ENCODE peak calls at places on chromosomes 13 and 19, in five cellular contexts. X, D, Y, S and M are unnamed samples.

GRCh38 chr13:44440046-44440608 is 66.5 kb downstream of the SERP2 start:
- DNase-seq in X (no peak), D (no peak), Y (no peak), S (no peak), M (peak)

GRCh38 chr13:26376430-26376829 is 122.5 kb downstream of the CDK8 start:
- DNase-seq in X (no peak), D (no peak), Y (no peak), S (no peak), M (no peak)

GRCh38 chr19:5083547-5083965 is 114.6 kb downstream of the KDM4B start:
- DNase-seq in X (peak), D (no peak), Y (no peak), S (no peak), M (peak)

GRCh38 chr13:36369268-36370107 is 23.3 kb upstream of the SPART start:
- DNase-seq in X (peak), D (no peak), Y (no peak), S (no peak), M (no peak)

GRCh38 chr13:45584816-45585215 is 30.7 kb downstream of the ERICH6B start:
- DNase-seq in X (no peak), D (peak), Y (no peak), S (no peak), M (peak)

GRCh38 chr19:55362174-55362989 is 678 bp downstream of the GARIN5B start:
- DNase-seq in X (no peak), D (no peak), Y (no peak), S (no peak), M (no peak)

GRCh38 chr19:48962029-48962848 is 2.9 kb upstream of the FTL start:
- DNase-seq in X (peak), D (peak), Y (no peak), S (no peak), M (peak)

GRCh38 chr19:3387645-3388589 is 21.5 kb downstream of the NFIC start:
- DNase-seq in X (peak), D (no peak), Y (no peak), S (no peak), M (no peak)

GRCh38 chr13:35131471-35131870 is 189.4 kb downstream of the NBEA start:
- DNase-seq in X (no peak), D (no peak), Y (no peak), S (no peak), M (no peak)

GRCh38 chr13:60398949-60399589 is 2.0 kb downstream of the TDRD3 start:
- DNase-seq in X (peak), D (no peak), Y (no peak), S (no peak), M (peak)

GRCh38 chr19:7295912-7296486 is 1.8 kb upstream of the INSR start:
- DNase-seq in X (no peak), D (peak), Y (no peak), S (no peak), M (no peak)

GRCh38 chr19:2603320-2603719 is 99.2 kb downstream of the GNG7 start:
- DNase-seq in X (peak), D (no peak), Y (no peak), S (no peak), M (no peak)

GRCh38 chr19:12913011-12913561 is 6.0 kb downstream of the SYCE2 start:
- DNase-seq in X (peak), D (no peak), Y (no peak), S (no peak), M (peak)

GRCh38 chr13:73767747-73768315 is 366.4 kb downstream of the KLF12 start:
- DNase-seq in X (no peak), D (peak), Y (peak), S (peak), M (no peak)

GRCh38 chr19:14368011-14368513 is 13.2 kb upstream of the ADGRE5 start:
- DNase-seq in X (no peak), D (no peak), Y (no peak), S (peak), M (no peak)

GRCh38 chr13:49302817-49303216 is 55.1 kb downstream of the CDADC1 start:
- DNase-seq in X (no peak), D (no peak), Y (no peak), S (no peak), M (no peak)

GRCh38 chr19:34649886-34650543 is 26.9 kb downstream of the SCGB2B2 start:
- DNase-seq in X (no peak), D (no peak), Y (no peak), S (no peak), M (no peak)

GRCh38 chr19:17327068-17327653 is 7.5 kb downstream of the ANO8 start:
- DNase-seq in X (no peak), D (no peak), Y (no peak), S (no peak), M (no peak)

GRCh38 chr13:89287381-89287780 is 1616.2 kb downstream of the SLITRK5 start:
- DNase-seq in X (no peak), D (no peak), Y (no peak), S (no peak), M (no peak)

GRCh38 chr19:45139286-45140143 is 21.3 kb downstream of the NKPD1 start:
- DNase-seq in X (no peak), D (no peak), Y (no peak), S (no peak), M (no peak)

GRCh38 chr19:10295847-10296591 is 6.3 kb downstream of the ICAM5 start:
- DNase-seq in X (no peak), D (no peak), Y (no peak), S (no peak), M (no peak)

GRCh38 chr19:524062-524674 is 7.4 kb upstream of the CDC34 start:
- DNase-seq in X (peak), D (no peak), Y (no peak), S (no peak), M (peak)

GRCh38 chr19:2243274-2244121 is 5.6 kb upstream of the AMH start:
- DNase-seq in X (no peak), D (no peak), Y (no peak), S (no peak), M (no peak)

GRCh38 chr13:21913010-21913409 is 242.1 kb downstream of the FGF9 start:
- DNase-seq in X (no peak), D (peak), Y (no peak), S (no peak), M (no peak)

GRCh38 chr19:6668696-6669095 is 1.3 kb downstream of the TNFSF14 start:
- DNase-seq in X (no peak), D (no peak), Y (no peak), S (no peak), M (no peak)

GRCh38 chr13:35720690-35721554 is 244.4 kb upstream of the MAB21L1 start:
- DNase-seq in X (peak), D (peak), Y (no peak), S (peak), M (peak)

GRCh38 chr13:71525004-71525403 is 342.0 kb downstream of the DACH1 start:
- DNase-seq in X (no peak), D (no peak), Y (no peak), S (no peak), M (no peak)

GRCh38 chr19:10552596-10553053 is 8.9 kb downstream of the ATG4D start:
- DNase-seq in X (peak), D (peak), Y (no peak), S (peak), M (peak)

GRCh38 chr13:46648166-46648607 is 95.2 kb downstream of the LRCH1 start:
- DNase-seq in X (no peak), D (no peak), Y (no peak), S (peak), M (peak)

GRCh38 chr13:113742000-113742441 is 17.0 kb upstream of the TMEM255B start:
- DNase-seq in X (peak), D (peak), Y (no peak), S (no peak), M (peak)